ENCODE peak calls at places on chromosomes 11 and 22, in five cellular contexts. V is breast epithelium, U is stomach, Y is mammary epithelial cell, B is brain microvascular endothelial cell. L is an unnamed sample.

GRCh38 chr22:36445158-36445668 is 36.2 kb downstream of the TXN2 start:
- DNase-seq in V (no peak), U (no peak), Y (no peak), B (peak), L (peak)

GRCh38 chr11:76382209-76382608 is 1.1 kb downstream of the GVQW3 start:
- DNase-seq in V (no peak), U (no peak), Y (no peak), B (no peak), L (no peak)

GRCh38 chr11:7540830-7541555 is 27.2 kb downstream of the PPFIBP2 start:
- DNase-seq in V (no peak), U (no peak), Y (no peak), B (no peak), L (no peak)

GRCh38 chr11:96328395-96329010 is 14.5 kb downstream of the MAML2 start:
- DNase-seq in V (no peak), U (no peak), Y (peak), B (peak), L (peak)

GRCh38 chr11:13008625-13009475 is at the start of gene RASSF10:
- DNase-seq in V (peak), U (peak), Y (peak), B (no peak), L (peak)

GRCh38 chr11:10575999-10576398 is 7.5 kb upstream of the LYVE1 start:
- DNase-seq in V (no peak), U (no peak), Y (no peak), B (no peak), L (no peak)

GRCh38 chr11:68331338-68331947 is 19.1 kb downstream of the LRP5 start:
- DNase-seq in V (no peak), U (no peak), Y (no peak), B (no peak), L (peak)

GRCh38 chr22:44068422-44069191 is 44.5 kb downstream of the PARVB start:
- DNase-seq in V (no peak), U (no peak), Y (no peak), B (no peak), L (no peak)

GRCh38 chr22:42343136-42343484 is 72.7 kb upstream of the TCF20 start:
- DNase-seq in V (no peak), U (no peak), Y (no peak), B (no peak), L (no peak)

GRCh38 chr22:26229910-26230309 is 60.6 kb downstream of the SEZ6L start:
- DNase-seq in V (no peak), U (no peak), Y (no peak), B (no peak), L (no peak)

GRCh38 chr11:9264381-9265210 is 554 bp downstream of the DENND5A start:
- DNase-seq in V (no peak), U (peak), Y (peak), B (peak), L (peak)

GRCh38 chr11:77267910-77268309 is 33.6 kb downstream of the GDPD4 start:
- DNase-seq in V (no peak), U (no peak), Y (peak), B (peak), L (peak)

GRCh38 chr22:50698546-50698945 is 25.9 kb downstream of the SHANK3 start:
- DNase-seq in V (no peak), U (no peak), Y (no peak), B (no peak), L (no peak)

GRCh38 chr11:96276836-96277235 is 66.2 kb downstream of the MAML2 start:
- DNase-seq in V (no peak), U (no peak), Y (no peak), B (no peak), L (no peak)

GRCh38 chr11:97761175-97761574 is 1259.6 kb upstream of the CNTN5 start:
- DNase-seq in V (no peak), U (no peak), Y (no peak), B (no peak), L (no peak)

GRCh38 chr11:112656772-112657428 is 304.3 kb upstream of the NCAM1 start:
- DNase-seq in V (no peak), U (no peak), Y (peak), B (peak), L (peak)

GRCh38 chr11:76719281-76719680 is 48.7 kb upstream of the LRRC32 start:
- DNase-seq in V (no peak), U (no peak), Y (no peak), B (no peak), L (no peak)

GRCh38 chr22:22576244-22576988 is 17.4 kb upstream of the PRAME start:
- DNase-seq in V (no peak), U (peak), Y (peak), B (peak), L (peak)

GRCh38 chr11:2687223-2687530 is 12.6 kb downstream of the KCNQ1OT1 start:
- DNase-seq in V (peak), U (no peak), Y (no peak), B (no peak), L (no peak)

GRCh38 chr11:32913445-32913844 is 20.8 kb downstream of the QSER1 start:
- DNase-seq in V (no peak), U (no peak), Y (no peak), B (no peak), L (no peak)

GRCh38 chr11:12556155-12556554 is 118.1 kb upstream of the TEAD1 start:
- DNase-seq in V (no peak), U (no peak), Y (no peak), B (no peak), L (peak)

GRCh38 chr22:27851974-27852713 is 50.6 kb upstream of the MN1 start:
- DNase-seq in V (no peak), U (no peak), Y (no peak), B (no peak), L (peak)

GRCh38 chr11:67316882-67317364 is 13.6 kb downstream of the SSH3 start:
- DNase-seq in V (no peak), U (no peak), Y (peak), B (peak), L (no peak)

GRCh38 chr11:19498986-19499669 is 213.5 kb upstream of the NAV2 start:
- DNase-seq in V (no peak), U (no peak), Y (peak), B (peak), L (peak)

GRCh38 chr11:35389897-35390462 is 29.4 kb downstream of the SLC1A2 start:
- DNase-seq in V (no peak), U (no peak), Y (no peak), B (no peak), L (no peak)

GRCh38 chr22:44412136-44412731 is 85.8 kb downstream of the RTL6 start:
- DNase-seq in V (peak), U (no peak), Y (no peak), B (no peak), L (no peak)

GRCh38 chr11:61273151-61274078 is 21.7 kb downstream of the VWCE start:
- DNase-seq in V (no peak), U (peak), Y (peak), B (no peak), L (no peak)

GRCh38 chr11:18769802-18770456 is 21.7 kb downstream of the PTPN5 start:
- DNase-seq in V (no peak), U (no peak), Y (no peak), B (no peak), L (no peak)

GRCh38 chr11:68966894-68967780 is 13.6 kb downstream of the MRGPRD start:
- DNase-seq in V (peak), U (no peak), Y (no peak), B (no peak), L (no peak)

GRCh38 chr11:106418786-106419185 is 341.3 kb downstream of the AASDHPPT start:
- DNase-seq in V (no peak), U (no peak), Y (no peak), B (no peak), L (no peak)

GRCh38 chr11:68974421-68975194 is 6.2 kb downstream of the MRGPRD start:
- DNase-seq in V (peak), U (no peak), Y (no peak), B (peak), L (no peak)

GRCh38 chr11:119525180-119525854 is 102.3 kb upstream of the THY1 start:
- DNase-seq in V (no peak), U (no peak), Y (no peak), B (no peak), L (no peak)

GRCh38 chr22:50360578-50360977 is 17.5 kb downstream of the PPP6R2 start:
- DNase-seq in V (no peak), U (no peak), Y (no peak), B (no peak), L (no peak)

GRCh38 chr22:43620197-43620596 is 191.9 kb downstream of the EFCAB6 start:
- DNase-seq in V (no peak), U (no peak), Y (no peak), B (no peak), L (no peak)

GRCh38 chr11:31240340-31240904 is 129.1 kb downstream of the DCDC1 start:
- DNase-seq in V (no peak), U (no peak), Y (peak), B (peak), L (peak)

GRCh38 chr11:66012946-66013761 is 1.3 kb downstream of the CST6 start:
- DNase-seq in V (no peak), U (no peak), Y (peak), B (no peak), L (no peak)

GRCh38 chr11:66013762-66014100 is 1.9 kb downstream of the CST6 start:
- DNase-seq in V (no peak), U (no peak), Y (no peak), B (no peak), L (no peak)

GRCh38 chr11:66012371-66012945 is 650 bp downstream of the CST6 start:
- DNase-seq in V (no peak), U (no peak), Y (no peak), B (no peak), L (no peak)

GRCh38 chr11:66011239-66011784 is 496 bp upstream of the CST6 start:
- DNase-seq in V (no peak), U (no peak), Y (peak), B (peak), L (peak)

GRCh38 chr11:66011785-66012303 is at the start of gene CST6:
- DNase-seq in V (no peak), U (no peak), Y (no peak), B (no peak), L (no peak)
- H3K4me3 ChIP-seq in V (peak), U (peak), Y (no peak), B (no peak), L (no peak)

GRCh38 chr11:22797081-22797480 is 32.5 kb downstream of the SVIP start:
- DNase-seq in V (no peak), U (no peak), Y (no peak), B (no peak), L (no peak)

GRCh38 chr11:22795914-22796313 is 33.7 kb downstream of the SVIP start:
- DNase-seq in V (no peak), U (no peak), Y (no peak), B (peak), L (no peak)

GRCh38 chr11:22787055-22787454 is 42.5 kb downstream of the SVIP start:
- DNase-seq in V (no peak), U (no peak), Y (no peak), B (no peak), L (no peak)

GRCh38 chr11:22787565-22788162 is 41.9 kb downstream of the SVIP start:
- DNase-seq in V (no peak), U (no peak), Y (peak), B (peak), L (peak)

GRCh38 chr11:22792497-22792896 is 37.1 kb downstream of the SVIP start:
- DNase-seq in V (no peak), U (no peak), Y (peak), B (peak), L (peak)
- TF ChIP-seq CTCF in V (no peak), U (no peak), Y (no peak), B (no peak), L (no peak)

DNA sequence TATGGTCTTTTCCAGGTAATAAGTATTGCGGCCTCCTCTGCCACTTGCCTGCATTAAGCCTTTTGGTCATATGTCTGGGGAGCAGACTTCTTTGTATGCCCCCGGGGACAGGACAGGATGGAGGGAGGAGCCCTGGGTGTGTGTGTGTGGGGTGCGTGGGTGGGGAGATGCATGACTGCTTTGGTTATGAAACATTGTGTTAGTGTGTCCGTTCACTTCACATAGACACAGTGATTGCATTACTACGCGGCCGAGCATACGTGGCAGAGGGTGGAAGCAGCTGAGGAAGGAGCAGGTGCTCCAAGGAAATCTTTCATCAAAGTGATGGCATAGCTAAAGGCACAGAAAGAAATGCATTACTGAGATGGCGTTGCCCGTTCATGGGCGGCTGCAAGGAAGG is 260.3 kb downstream of the ST3GAL4 start:
- DNase-seq in V (no peak), U (no peak), Y (no peak), B (no peak), L (no peak)
- H3K4me3 ChIP-seq in V (no peak), U (no peak), Y (no peak), B (no peak), L (no peak)

GRCh38 chr22:40511604-40512003 is 124.9 kb downstream of the MRTFA start:
- DNase-seq in V (no peak), U (no peak), Y (no peak), B (no peak), L (peak)
- TF ChIP-seq CTCF in V (no peak), U (no peak), Y (no peak), B (peak), L (no peak)